ENCODE peak calls at places on chromosome 22, in eight cellular contexts. P is hepatocyte; E is Jurkat, Clone E6-1; L is K562; Y is fibroblast of pulmonary artery; X is breast epithelium; S is esophagus squamous epithelium; Z is mesenchymal stem cell. B is an unnamed sample.

GRCh38 chr22:25235547-25236290 is 16.3 kb downstream of the CRYBB2 start:
- DNase-seq in P (peak; percentile 90), E (peak; percentile 69), L (peak; percentile 99), Y (peak; percentile 84), X (peak; percentile 82), S (no peak), Z (peak; percentile 71), B (peak; percentile 100)

GRCh38 chr22:38728899-38729796 is 23.4 kb downstream of the GTPBP1 start:
- DNase-seq in P (no peak), E (no peak), L (no peak), Y (no peak), X (no peak), S (no peak), Z (no peak), B (peak; percentile 33)

GRCh38 chr22:21641417-21641794 is 696 bp upstream of the SDF2L1 start:
- DNase-seq in P (peak; percentile 72), E (no peak), L (peak; percentile 95), Y (peak; percentile 62), X (no peak), S (no peak), Z (peak; percentile 85), B (peak; percentile 76)

GRCh38 chr22:46537221-46537945 is at the start of gene CELSR1:
- DNase-seq in P (peak; percentile 80), E (peak; percentile 15), L (no peak), Y (peak; percentile 22), X (no peak), S (no peak), Z (no peak), B (peak; percentile 97)

GRCh38 chr22:47586946-47587345 is 824.5 kb downstream of the TBC1D22A start:
- DNase-seq in P (no peak), E (no peak), L (no peak), Y (no peak), X (no peak), S (no peak), Z (no peak), B (no peak)

GRCh38 chr22:17368727-17369552 is at the start of gene CECR2:
- DNase-seq in P (peak; percentile 78), E (peak; percentile 17), L (peak; percentile 61), Y (peak; percentile 44), X (peak; percentile 58), S (no peak), Z (peak; percentile 1), B (peak; percentile 96)

GRCh38 chr22:44723801-44724200 is 21.8 kb downstream of the PRR5 start:
- DNase-seq in P (no peak), E (peak; percentile 44), L (peak; percentile 79), Y (peak; percentile 51), X (no peak), S (no peak), Z (peak; percentile 47), B (no peak)

GRCh38 chr22:47195676-47196492 is 433.4 kb downstream of the TBC1D22A start:
- DNase-seq in P (no peak), E (no peak), L (no peak), Y (peak; percentile 17), X (peak; percentile 31), S (no peak), Z (no peak), B (peak; percentile 27)

GRCh38 chr22:49005557-49005956 is 822.1 kb downstream of the BRD1 start:
- DNase-seq in P (no peak), E (no peak), L (no peak), Y (no peak), X (no peak), S (no peak), Z (no peak), B (no peak)

GRCh38 chr22:25644122-25644521 is 79.6 kb downstream of the GRK3 start:
- DNase-seq in P (no peak), E (no peak), L (no peak), Y (no peak), X (no peak), S (no peak), Z (no peak), B (no peak)

GRCh38 chr22:47653921-47654320 is 891.5 kb downstream of the TBC1D22A start:
- DNase-seq in P (no peak), E (no peak), L (no peak), Y (no peak), X (no peak), S (no peak), Z (no peak), B (no peak)

GRCh38 chr22:23591203-23591791 is 11.2 kb upstream of the IGLL1 start:
- DNase-seq in P (peak; percentile 82), E (peak; percentile 83), L (peak; percentile 63), Y (peak; percentile 76), X (no peak), S (no peak), Z (peak; percentile 64), B (peak; percentile 87)

GRCh38 chr22:23591846-23592245 is 11.8 kb upstream of the IGLL1 start:
- DNase-seq in P (no peak), E (no peak), L (no peak), Y (no peak), X (no peak), S (no peak), Z (no peak), B (peak; percentile 26)
- H3K4me3 ChIP-seq in P (no peak overlapping the region), E (no peak overlapping the region), L (no peak overlapping the region), Y (no peak overlapping the region), X (no peak overlapping the region), S (no peak overlapping the region), Z (no peak overlapping the region), B (no peak overlapping the region)

GRCh38 chr22:26662160-26662559 is 4.8 kb downstream of the MIAT start:
- DNase-seq in P (no peak), E (no peak), L (no peak), Y (no peak), X (no peak), S (no peak), Z (no peak), B (no peak)

GRCh38 chr22:26658161-26658560 is 773 bp downstream of the MIAT start:
- DNase-seq in P (no peak), E (no peak), L (no peak), Y (no peak), X (no peak), S (no peak), Z (no peak), B (no peak)

GRCh38 chr22:26660961-26661578 is 3.7 kb downstream of the MIAT start:
- DNase-seq in P (no peak), E (no peak), L (no peak), Y (no peak), X (no peak), S (no peak), Z (no peak), B (peak; percentile 54)

GRCh38 chr22:26658671-26659478 is 1.5 kb downstream of the MIAT start:
- DNase-seq in P (peak; percentile 85), E (peak; percentile 84), L (peak; percentile 82), Y (peak; percentile 84), X (no peak), S (peak; percentile 20), Z (peak; percentile 92), B (peak; percentile 93)

DNA sequence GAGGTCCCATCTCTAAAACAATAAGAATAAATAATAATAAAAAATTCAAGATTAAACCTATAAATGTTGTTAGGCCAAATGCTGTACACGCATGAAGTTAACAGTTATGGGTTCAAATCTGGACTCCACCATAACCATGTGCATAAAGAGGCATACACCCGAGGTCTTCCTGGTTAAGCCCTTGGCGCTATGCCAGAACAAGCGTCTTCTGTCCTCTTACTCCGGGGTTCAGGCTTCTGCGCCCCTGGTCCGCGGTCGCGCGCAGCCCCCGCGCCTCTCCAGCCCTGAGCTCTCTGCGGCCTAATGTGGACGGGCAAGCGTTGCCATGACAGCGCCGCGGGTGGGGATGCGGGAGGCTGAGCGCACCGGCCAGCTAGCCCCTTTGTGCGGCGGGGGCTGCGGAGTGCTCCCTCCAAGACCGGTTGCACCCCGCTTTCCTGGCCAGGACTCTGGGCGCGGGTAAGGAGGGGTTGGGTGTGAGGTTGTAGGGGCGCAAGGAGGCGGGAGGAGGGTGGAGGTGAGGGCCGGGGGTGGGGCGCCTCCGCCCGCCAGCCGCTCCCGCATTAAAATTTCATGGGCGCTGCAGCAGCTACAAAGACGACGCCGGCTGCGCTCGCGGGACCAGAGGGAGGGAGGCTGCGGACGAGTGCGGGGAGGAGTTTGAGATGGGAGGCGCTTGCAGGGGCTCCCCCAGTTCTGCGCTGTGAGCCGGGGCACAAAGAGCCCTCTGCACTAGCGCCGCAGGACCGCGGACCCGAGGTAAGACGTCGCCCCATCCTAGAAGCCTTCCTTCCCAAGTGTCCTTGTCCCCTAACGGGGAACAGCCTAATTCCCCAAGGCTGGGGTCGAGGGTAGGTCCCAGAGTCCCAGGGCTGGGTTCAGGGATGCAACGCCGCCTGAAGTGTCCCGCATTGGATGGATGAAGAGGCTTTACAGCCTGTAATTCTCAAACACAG is at the start of gene MIAT:
- DNase-seq in P (peak; percentile 33), E (no peak), L (peak; percentile 26), Y (no peak), X (no peak), S (no peak), Z (no peak), B (peak; percentile 92)
- H3K4me3 ChIP-seq in P (peak within 1 kb of the TSS; percentile 18), E (peak within 1 kb of the TSS; percentile 54), L (peak within 1 kb of the TSS; percentile 30), Y (peak within 1 kb of the TSS; percentile 37), X (peak within 1 kb of the TSS; percentile 25), S (peak within 1 kb of the TSS; percentile 31), Z (peak within 1 kb of the TSS; percentile 68), B (peak within 1 kb of the TSS; percentile 56)

GRCh38 chr22:41913842-41914534 is 886 bp downstream of the SHISA8 start:
- DNase-seq in P (no peak), E (no peak), L (no peak), Y (no peak), X (no peak), S (no peak), Z (no peak), B (peak; percentile 92)
- H3K4me3 ChIP-seq in P (no peak overlapping the region), E (no peak overlapping the region), L (no peak overlapping the region), Y (no peak overlapping the region), X (no peak overlapping the region), S (no peak overlapping the region), Z (no peak overlapping the region), B (peak overlapping the region; percentile 33)

GRCh38 chr22:43173976-43174720 is 12.8 kb downstream of the TTLL12 start:
- DNase-seq in P (no peak), E (no peak), L (no peak), Y (no peak), X (no peak), S (no peak), Z (no peak), B (no peak)
- H3K4me3 ChIP-seq in P (no peak overlapping the region), E (no peak overlapping the region), L (no peak overlapping the region), Y (no peak overlapping the region), X (no peak overlapping the region), S (no peak overlapping the region), Z (no peak overlapping the region), B (no peak overlapping the region)

DNA sequence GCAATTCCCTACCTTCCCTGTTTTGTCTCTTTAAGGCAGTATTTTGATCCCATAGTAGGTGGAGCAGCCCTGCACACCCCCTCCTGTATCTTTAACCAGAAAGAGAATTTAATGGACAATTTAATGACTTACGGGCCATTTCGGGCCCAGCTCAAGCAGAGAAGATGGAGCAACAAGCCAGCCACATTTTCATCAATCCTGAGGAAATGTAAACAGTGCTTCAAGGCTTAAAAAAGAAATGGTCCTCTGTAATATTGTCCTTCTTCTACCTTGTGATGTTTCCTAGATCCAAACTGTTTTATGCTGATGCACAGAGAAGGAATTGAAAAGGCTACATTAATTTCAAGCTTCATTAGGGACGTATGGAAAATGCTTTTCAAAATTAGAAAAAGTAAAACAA is 88.6 kb downstream of the MTMR3 start:
- DNase-seq in P (no peak), E (no peak), L (no peak), Y (no peak), X (no peak), S (no peak), Z (no peak), B (no peak)
- H3K4me3 ChIP-seq in P (no peak overlapping the region), E (no peak overlapping the region), L (no peak overlapping the region), Y (no peak overlapping the region), X (no peak overlapping the region), S (no peak overlapping the region), Z (no peak overlapping the region), B (no peak overlapping the region)

GRCh38 chr22:50294319-50294656 is 13.2 kb downstream of the PLXNB2 start:
- DNase-seq in P (no peak), E (no peak), L (no peak), Y (no peak), X (no peak), S (no peak), Z (no peak), B (no peak)
- H3K4me3 ChIP-seq in P (no peak overlapping the region), E (no peak overlapping the region), L (no peak overlapping the region), Y (no peak overlapping the region), X (no peak overlapping the region), S (peak overlapping the region; percentile 34), Z (no peak overlapping the region), B (no peak overlapping the region)